ENCODE peak calls at places on chromosome 22, in four cellular contexts. S, J, N and T are unnamed samples.
A peak's percentile ranks its signal among the peaks of the same experiment; 100 is the strongest.

GRCh38 chr22:36435516-36436415 is 45.7 kb downstream of the TXN2 start:
- DNase-seq in N (no peak), J (no peak), S (peak; percentile 88), T (peak; percentile 81)

GRCh38 chr22:48488611-48489456 is 1338.8 kb downstream of the BRD1 start:
- DNase-seq in N (peak; percentile 66), J (no peak), S (peak; percentile 68), T (peak; percentile 63)

GRCh38 chr22:17875631-17876030 is 101.4 kb upstream of the BID start:
- DNase-seq in J (no peak), S (no peak), N (no peak), T (no peak)

GRCh38 chr22:49789289-49790141 is 38.2 kb downstream of the BRD1 start:
- DNase-seq in J (peak; percentile 45), N (no peak), S (peak; percentile 12), T (no peak)

GRCh38 chr22:48253136-48253535 is 1490.7 kb downstream of the TBC1D22A start:
- DNase-seq in N (no peak), J (no peak), S (no peak), T (no peak)

GRCh38 chr22:20523118-20523983 is 15.9 kb downstream of the MED15 start:
- DNase-seq in J (peak; percentile 59), S (peak; percentile 48), N (no peak), T (no peak)

GRCh38 chr22:37173709-37174108 is 14.3 kb downstream of the C1QTNF6 start:
- DNase-seq in S (no peak), N (no peak), J (no peak), T (no peak)

GRCh38 chr22:22810471-22810870 is 77.1 kb upstream of the IGLL5 start:
- DNase-seq in N (no peak), S (no peak), J (no peak), T (no peak)

GRCh38 chr22:36405671-36406070 is 17.9 kb upstream of the MYH9 start:
- DNase-seq in J (no peak), S (no peak), N (no peak), T (no peak)

GRCh38 chr22:40193429-40194421 is 16.0 kb downstream of the TNRC6B start:
- DNase-seq in S (peak; percentile 80), J (peak; percentile 34), N (no peak), T (peak; percentile 79)

GRCh38 chr22:39995346-39996252 is 845 bp downstream of the FAM83F start:
- DNase-seq in S (peak; percentile 35), J (no peak), N (no peak), T (peak; percentile 43)

GRCh38 chr22:42686756-42687491 is 33.7 kb downstream of the A4GALT start:
- DNase-seq in S (no peak), J (no peak), N (no peak), T (no peak)

GRCh38 chr22:42683599-42684283 is 34.5 kb upstream of the CYB5R3 start:
- DNase-seq in S (no peak), J (no peak), N (no peak), T (no peak)

GRCh38 chr22:42684462-42685195 is 35.4 kb upstream of the CYB5R3 start:
- DNase-seq in S (no peak), J (no peak), N (no peak), T (no peak)

GRCh38 chr22:42688241-42688913 is 32.3 kb downstream of the A4GALT start:
- DNase-seq in S (peak; percentile 89), J (peak; percentile 93), N (peak; percentile 38), T (peak; percentile 77)

GRCh38 chr22:42685941-42686666 is 34.6 kb downstream of the A4GALT start:
- DNase-seq in N (no peak), S (no peak), J (no peak), T (no peak)
- H2AK5ac ChIP-seq in N (peak overlapping the region; percentile 58), S (no peak overlapping the region), J (peak overlapping the region; percentile 37), T (no peak overlapping the region)

GRCh38 chr22:30016596-30016995 is 63.7 kb upstream of the HORMAD2 start:
- DNase-seq in N (no peak), J (peak; percentile 31), S (no peak), T (no peak)

GRCh38 chr22:30015846-30016245 is 64.4 kb upstream of the HORMAD2 start:
- DNase-seq in S (no peak), N (no peak), J (peak; percentile 95), T (no peak)

GRCh38 chr22:30014244-30014643 is 66.0 kb upstream of the HORMAD2 start:
- DNase-seq in S (no peak), N (no peak), J (no peak), T (no peak)

GRCh38 chr22:30017375-30017774 is 62.9 kb upstream of the HORMAD2 start:
- DNase-seq in N (no peak), J (peak; percentile 62), S (no peak), T (no peak)

DNA sequence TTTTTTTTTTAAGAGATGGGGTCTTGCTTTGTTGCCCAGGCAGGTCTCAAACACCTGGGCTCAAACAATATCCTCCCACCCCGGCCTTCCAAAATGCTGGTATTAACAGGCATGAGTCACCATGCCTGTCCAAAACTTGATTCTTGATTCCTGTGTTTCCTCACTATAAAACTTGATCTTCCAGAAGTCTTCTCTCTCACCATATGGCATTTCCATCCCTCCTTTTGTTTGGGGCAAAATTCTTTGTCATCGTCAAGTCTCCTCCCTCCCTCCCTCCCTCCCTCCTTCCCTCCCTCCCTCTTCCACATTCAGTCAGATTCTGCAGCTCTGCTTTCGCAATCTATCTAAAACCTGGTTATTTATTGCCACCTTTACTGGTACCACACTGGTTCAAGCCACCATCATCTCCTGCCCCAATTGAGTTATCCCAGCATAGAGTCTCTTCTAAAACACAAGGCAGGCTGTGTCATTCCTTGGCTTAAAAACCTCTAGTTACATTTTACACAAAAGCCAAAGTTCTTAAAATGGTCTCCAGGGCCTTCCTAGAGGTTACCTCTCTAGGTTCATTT is 65.0 kb upstream of the HORMAD2 start:
- DNase-seq in S (no peak), J (peak; percentile 60), N (no peak), T (no peak)
- H3K4me2 ChIP-seq in S (no peak overlapping the region), J (no peak overlapping the region), N (no peak overlapping the region), T (no peak overlapping the region)

GRCh38 chr22:29301716-29302401 is 4.6 kb upstream of the GAS2L1 start:
- DNase-seq in S (peak; percentile 5), N (no peak), J (no peak), T (peak; percentile 32)
- H2AK5ac ChIP-seq in S (no peak overlapping the region), N (no peak overlapping the region), J (no peak overlapping the region), T (no peak overlapping the region)

DNA sequence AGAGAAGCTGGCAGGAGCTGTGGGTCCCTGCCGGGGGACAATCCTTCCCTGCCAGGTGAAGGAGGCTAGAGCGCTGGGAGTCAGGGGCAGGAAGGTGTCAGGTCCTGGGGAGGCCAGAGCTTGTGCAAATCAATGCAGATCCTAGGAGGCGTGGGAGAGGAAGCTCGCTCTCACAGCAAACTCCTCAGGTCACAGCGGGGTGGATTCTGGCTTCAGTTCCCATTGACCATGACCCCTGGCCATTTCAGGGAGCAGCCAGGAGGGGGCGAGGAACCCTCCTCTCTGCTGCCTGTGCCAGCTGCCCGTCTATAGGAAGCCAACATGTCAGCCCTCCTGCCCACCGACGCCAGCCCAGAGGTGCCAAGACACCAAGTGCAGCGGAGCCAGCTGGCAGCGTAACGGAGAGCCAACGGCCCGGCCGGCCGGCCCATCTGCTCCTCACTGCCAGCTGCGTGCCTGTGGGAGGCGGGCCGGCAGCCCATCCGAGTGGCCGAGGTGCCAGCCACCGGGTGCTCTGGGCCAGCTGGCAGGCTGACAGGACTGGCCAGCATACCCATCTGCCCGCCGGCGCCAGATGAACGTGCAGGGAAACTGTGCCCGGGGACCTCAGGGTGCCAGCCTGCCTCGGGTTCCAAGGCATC is 374.9 kb downstream of the MIAT start:
- DNase-seq in S (peak; percentile 83), N (no peak), J (no peak), T (peak; percentile 82)
- H3K4me2 ChIP-seq in S (no peak overlapping the region), N (no peak overlapping the region), J (no peak overlapping the region), T (no peak overlapping the region)

GRCh38 chr22:16844529-16844928 is 19.3 kb upstream of the XKR3 start:
- DNase-seq in S (no peak), J (no peak), N (no peak), T (no peak)
- H2AK5ac ChIP-seq in S (no peak overlapping the region), J (no peak overlapping the region), N (no peak overlapping the region), T (no peak overlapping the region)

DNA sequence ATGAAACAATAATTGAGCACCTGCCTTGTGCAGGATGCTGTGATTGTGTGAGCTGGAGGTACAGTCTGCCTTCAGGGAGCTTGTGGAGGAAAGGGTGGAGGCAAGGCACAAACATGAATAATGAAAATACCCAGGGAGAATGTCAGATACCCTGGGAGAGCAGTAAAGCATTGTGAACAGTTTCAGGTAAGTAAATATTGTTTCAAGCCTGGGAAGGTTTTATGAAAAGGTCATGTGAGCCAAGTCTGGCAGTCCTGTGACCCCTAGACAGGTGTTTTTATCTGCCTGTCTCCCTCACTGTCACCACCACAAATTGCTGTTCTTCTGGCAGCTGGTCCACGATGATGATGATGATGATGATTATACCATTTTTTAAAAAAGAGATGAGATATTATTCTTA is 32.0 kb downstream of the SPECC1L start:
- DNase-seq in J (no peak), S (no peak), N (no peak), T (no peak)
- H3K4me2 ChIP-seq in J (no peak overlapping the region), S (no peak overlapping the region), N (no peak overlapping the region), T (no peak overlapping the region)

DNA sequence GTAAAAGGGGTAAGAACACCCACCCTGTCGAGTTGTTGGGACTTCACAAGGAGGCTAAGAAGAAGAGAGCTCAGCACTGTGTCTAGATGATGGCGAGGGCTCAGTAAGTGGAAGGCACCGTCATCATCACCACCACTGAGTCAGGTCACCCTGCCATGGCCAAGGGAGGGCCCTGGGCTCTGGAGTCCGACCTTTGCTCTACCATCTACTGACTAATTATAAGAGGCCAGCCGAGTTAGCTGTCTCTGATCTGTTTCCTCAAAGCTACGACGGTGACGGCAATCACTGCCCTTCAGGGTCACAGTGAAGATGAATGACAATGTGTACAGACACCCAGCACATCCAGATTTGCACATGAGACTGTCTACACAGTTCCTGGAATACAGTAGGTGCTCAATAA is 29.3 kb downstream of the KIAA0930 start:
- DNase-seq in N (no peak), S (no peak), J (no peak), T (no peak)
- H2AK5ac ChIP-seq in N (no peak overlapping the region), S (no peak overlapping the region), J (peak overlapping the region; percentile 98), T (no peak overlapping the region)

DNA sequence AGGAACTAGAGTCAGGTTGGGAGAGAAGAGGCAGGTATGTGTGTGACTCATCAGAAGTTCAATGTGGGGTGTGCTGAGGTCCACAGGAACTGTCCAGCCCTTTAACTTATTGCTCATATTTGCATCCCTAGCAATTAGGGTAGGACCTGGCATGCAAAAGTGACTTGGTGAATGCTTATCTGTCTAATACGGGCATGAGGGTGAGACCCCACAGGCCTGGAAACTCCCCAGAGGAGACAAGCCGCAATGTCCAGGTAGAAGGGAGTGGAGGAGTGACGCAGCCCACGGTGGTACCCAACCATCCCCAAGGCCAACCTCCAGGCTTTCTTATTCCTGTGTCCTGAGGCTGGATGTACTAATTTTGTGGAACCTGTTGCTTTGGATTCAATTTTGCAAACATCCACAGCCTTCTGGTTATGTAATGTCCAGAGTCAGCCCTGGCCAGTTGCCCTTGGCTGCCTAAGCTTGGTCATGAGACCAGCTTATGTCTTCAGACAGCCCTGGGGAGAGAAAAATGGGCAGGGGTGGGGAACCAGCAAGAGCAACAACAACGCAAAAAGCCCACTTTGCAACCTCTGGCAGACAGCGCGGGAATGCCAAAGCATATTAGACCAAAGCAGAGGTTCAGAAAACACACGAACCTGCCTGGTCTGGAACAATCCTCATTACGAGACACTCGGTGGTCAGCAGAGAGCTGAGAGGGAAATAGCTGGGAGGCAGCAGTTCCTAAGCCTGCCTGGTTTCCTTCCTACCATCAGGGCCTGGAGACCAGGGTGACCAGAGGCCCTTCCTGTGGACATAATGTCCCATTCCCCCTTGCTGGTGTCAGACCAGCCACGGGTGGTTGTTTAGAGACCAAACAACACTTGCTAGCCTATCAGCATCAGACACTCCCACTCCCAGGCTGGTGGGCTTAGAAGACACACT is 49.3 kb downstream of the TIMP3 start:
- DNase-seq in N (no peak), S (no peak), J (no peak), T (no peak)
- H3K4me2 ChIP-seq in N (no peak overlapping the region), S (no peak overlapping the region), J (no peak overlapping the region), T (no peak overlapping the region)